ENCODE peak calls at places on chromosomes 3 and 15, in eight cellular contexts. One of them, this sample, is unnamed.

GRCh38 chr3:148816971-148817519 is 10.6 kb upstream of the CPB1 start:
- DNase-seq in NCI-H2081: peak
- DNase-seq in hypothalamus: no peak
- DNase-seq in cardiac muscle cell: no peak
- DNase-seq in right cardiac atrium: no peak
- DNase-seq in activated T-cell treated with anti-CD3 and anti-CD28 coated beads for 1 hour: no peak
- DNase-seq in fibroblast of pulmonary artery: no peak
- DNase-seq in NCI-H748 treated with DMSO at 0.1 percent for 48 hours: peak
- DNase-seq in this sample: no peak

GRCh38 chr3:83946045-83946444 is 1012.7 kb upstream of the CADM2 start:
- DNase-seq in NCI-H748 treated with DMSO at 0.1 percent for 48 hours: peak
- DNase-seq in activated T-cell treated with anti-CD3 and anti-CD28 coated beads for 1 hour: no peak
- DNase-seq in fibroblast of pulmonary artery: no peak
- DNase-seq in cardiac muscle cell: no peak
- DNase-seq in NCI-H2081: no peak
- DNase-seq in hypothalamus: no peak
- DNase-seq in right cardiac atrium: no peak
- DNase-seq in this sample: no peak

GRCh38 chr3:175073209-175073905 is 214.2 kb downstream of the NAALADL2 start:
- DNase-seq in NCI-H2081: no peak
- DNase-seq in activated T-cell treated with anti-CD3 and anti-CD28 coated beads for 1 hour: no peak
- DNase-seq in hypothalamus: no peak
- DNase-seq in fibroblast of pulmonary artery: peak
- DNase-seq in cardiac muscle cell: no peak
- DNase-seq in right cardiac atrium: no peak
- DNase-seq in NCI-H748 treated with DMSO at 0.1 percent for 48 hours: peak
- DNase-seq in this sample: no peak

GRCh38 chr15:77421370-77421700 is 647 bp downstream of the HMG20A start:
- DNase-seq in NCI-H748 treated with DMSO at 0.1 percent for 48 hours: no peak
- DNase-seq in hypothalamus: no peak
- DNase-seq in activated T-cell treated with anti-CD3 and anti-CD28 coated beads for 1 hour: no peak
- DNase-seq in NCI-H2081: no peak
- DNase-seq in right cardiac atrium: no peak
- DNase-seq in cardiac muscle cell: peak
- DNase-seq in fibroblast of pulmonary artery: no peak
- DNase-seq in this sample: no peak

GRCh38 chr3:171838218-171838720 is 4.9 kb upstream of the TMEM212 start:
- DNase-seq in cardiac muscle cell: peak
- DNase-seq in NCI-H2081: no peak
- DNase-seq in right cardiac atrium: peak
- DNase-seq in fibroblast of pulmonary artery: peak
- DNase-seq in hypothalamus: no peak
- DNase-seq in NCI-H748 treated with DMSO at 0.1 percent for 48 hours: no peak
- DNase-seq in activated T-cell treated with anti-CD3 and anti-CD28 coated beads for 1 hour: no peak
- DNase-seq in this sample: no peak

GRCh38 chr15:75042730-75043508 is 19.5 kb downstream of the PPCDC start:
- DNase-seq in fibroblast of pulmonary artery: peak
- DNase-seq in cardiac muscle cell: peak
- DNase-seq in hypothalamus: peak
- DNase-seq in NCI-H748 treated with DMSO at 0.1 percent for 48 hours: no peak
- DNase-seq in activated T-cell treated with anti-CD3 and anti-CD28 coated beads for 1 hour: peak
- DNase-seq in right cardiac atrium: peak
- DNase-seq in NCI-H2081: no peak
- DNase-seq in this sample: no peak

GRCh38 chr3:136819784-136820640 is 1.1 kb downstream of the SLC35G2 start:
- DNase-seq in cardiac muscle cell: peak
- DNase-seq in NCI-H748 treated with DMSO at 0.1 percent for 48 hours: peak
- DNase-seq in fibroblast of pulmonary artery: peak
- DNase-seq in activated T-cell treated with anti-CD3 and anti-CD28 coated beads for 1 hour: peak
- DNase-seq in NCI-H2081: peak
- DNase-seq in hypothalamus: peak
- DNase-seq in right cardiac atrium: peak
- DNase-seq in this sample: no peak

GRCh38 chr15:65286069-65286703 is 497 bp downstream of the PARP16 start:
- DNase-seq in activated T-cell treated with anti-CD3 and anti-CD28 coated beads for 1 hour: no peak
- DNase-seq in cardiac muscle cell: peak
- DNase-seq in right cardiac atrium: no peak
- DNase-seq in NCI-H2081: peak
- DNase-seq in fibroblast of pulmonary artery: peak
- DNase-seq in NCI-H748 treated with DMSO at 0.1 percent for 48 hours: peak
- DNase-seq in hypothalamus: peak
- DNase-seq in this sample: no peak

GRCh38 chr3:37028329-37028728 is 35.0 kb downstream of the MLH1 start:
- DNase-seq in NCI-H2081: no peak
- DNase-seq in activated T-cell treated with anti-CD3 and anti-CD28 coated beads for 1 hour: no peak
- DNase-seq in cardiac muscle cell: peak
- DNase-seq in fibroblast of pulmonary artery: peak
- DNase-seq in right cardiac atrium: peak
- DNase-seq in hypothalamus: no peak
- DNase-seq in NCI-H748 treated with DMSO at 0.1 percent for 48 hours: no peak
- DNase-seq in this sample: no peak

GRCh38 chr3:5136619-5137429 is 14.7 kb downstream of the ARL8B start:
- DNase-seq in NCI-H2081: no peak
- DNase-seq in cardiac muscle cell: peak
- DNase-seq in fibroblast of pulmonary artery: peak
- DNase-seq in NCI-H748 treated with DMSO at 0.1 percent for 48 hours: no peak
- DNase-seq in hypothalamus: no peak
- DNase-seq in right cardiac atrium: no peak
- DNase-seq in activated T-cell treated with anti-CD3 and anti-CD28 coated beads for 1 hour: no peak
- DNase-seq in this sample: no peak

GRCh38 chr3:74443102-74443501 is 171.4 kb downstream of the CNTN3 start:
- DNase-seq in hypothalamus: no peak
- DNase-seq in right cardiac atrium: no peak
- DNase-seq in NCI-H748 treated with DMSO at 0.1 percent for 48 hours: no peak
- DNase-seq in cardiac muscle cell: peak
- DNase-seq in NCI-H2081: no peak
- DNase-seq in activated T-cell treated with anti-CD3 and anti-CD28 coated beads for 1 hour: no peak
- DNase-seq in fibroblast of pulmonary artery: peak
- DNase-seq in this sample: no peak

GRCh38 chr3:139447486-139447885 is 28.8 kb downstream of the RBP2 start:
- DNase-seq in right cardiac atrium: no peak
- DNase-seq in activated T-cell treated with anti-CD3 and anti-CD28 coated beads for 1 hour: no peak
- DNase-seq in NCI-H2081: no peak
- DNase-seq in cardiac muscle cell: no peak
- DNase-seq in hypothalamus: no peak
- DNase-seq in NCI-H748 treated with DMSO at 0.1 percent for 48 hours: no peak
- DNase-seq in fibroblast of pulmonary artery: no peak
- DNase-seq in this sample: no peak

This sample was measured in NCI-H1436 treated with DMSO at 0.1 percent for 48 hours.